ENCODE peak calls at places on chromosomes 3 and 15, in eight cellular contexts. A is breast epithelium, E is transverse colon, I is sigmoid colon, B is GM23338, U is suprapubic skin, T is endothelial cell of umbilical vein, S is K562. O is an unnamed sample.

GRCh38 chr3:51099794-51100542 is 285.1 kb upstream of the MANF start:
- DNase-seq in A (no peak), E (peak; percentile 50), I (no peak), B (peak; percentile 90), U (no peak), T (peak; percentile 50), S (peak; percentile 41), O (no peak)

GRCh38 chr15:56496635-56497034 is 31.7 kb upstream of the MNS1 start:
- DNase-seq in A (no peak), E (no peak), I (no peak), B (peak; percentile 76), U (no peak), T (peak; percentile 78), S (peak; percentile 69), O (peak; percentile 22)

GRCh38 chr15:49215768-49216739 is 46.0 kb downstream of the GALK2 start:
- DNase-seq in A (no peak), E (peak; percentile 11), I (no peak), B (peak; percentile 60), U (no peak), T (no peak), S (no peak), O (peak; percentile 12)

GRCh38 chr3:18258492-18258891 is 166.6 kb downstream of the SATB1 start:
- DNase-seq in A (no peak), E (no peak), I (no peak), B (no peak), U (no peak), T (no peak), S (no peak), O (no peak)

GRCh38 chr3:27993061-27993460 is 248.4 kb upstream of the CMC1 start:
- DNase-seq in A (no peak), E (no peak), I (no peak), B (no peak), U (no peak), T (no peak), S (no peak), O (no peak)

GRCh38 chr3:177881330-177881729 is 654.9 kb upstream of the KCNMB2 start:
- DNase-seq in A (no peak), E (no peak), I (no peak), B (no peak), U (no peak), T (no peak), S (no peak), O (no peak)

GRCh38 chr15:70099966-70100494 is 2.3 kb upstream of the TLE3 start:
- DNase-seq in A (no peak), E (no peak), I (no peak), B (peak; percentile 71), U (no peak), T (no peak), S (peak; percentile 79), O (no peak)

GRCh38 chr3:114143817-114144216 is 35.0 kb downstream of the DRD3 start:
- DNase-seq in A (no peak), E (no peak), I (no peak), B (no peak), U (no peak), T (no peak), S (no peak), O (no peak)

GRCh38 chr3:184320099-184320445 is 5.7 kb downstream of the EIF4G1 start:
- DNase-seq in A (peak; percentile 97), E (peak; percentile 94), I (peak; percentile 99), B (peak; percentile 20), U (peak; percentile 96), T (peak; percentile 94), S (peak; percentile 39), O (no peak)

GRCh38 chr3:73832426-73832825 is 207.7 kb upstream of the PDZRN3 start:
- DNase-seq in A (no peak), E (no peak), I (no peak), B (no peak), U (no peak), T (no peak), S (no peak), O (no peak)

GRCh38 chr3:194582196-194582905 is 50.9 kb downstream of the TMEM44 start:
- DNase-seq in A (no peak), E (no peak), I (no peak), B (peak; percentile 39), U (no peak), T (no peak), S (no peak), O (no peak)

GRCh38 chr15:94970831-94971230 is 739.5 kb downstream of the MCTP2 start:
- DNase-seq in A (no peak), E (no peak), I (no peak), B (no peak), U (no peak), T (no peak), S (no peak), O (no peak)

GRCh38 chr15:71471347-71471746 is 339.0 kb upstream of the NR2E3 start:
- DNase-seq in A (no peak), E (no peak), I (no peak), B (no peak), U (no peak), T (no peak), S (no peak), O (peak; percentile 41)
- TF ChIP-seq POLR2AphosphoS5 in A (no peak), E (no peak), I (no peak), B (no peak), U (no peak), T (no peak), S (no peak), O (no peak)

GRCh38 chr3:13138566-13139145 is 65.4 kb upstream of the IQSEC1 start:
- DNase-seq in A (no peak), E (peak; percentile 1), I (no peak), B (no peak), U (no peak), T (no peak), S (no peak), O (no peak)
- TF ChIP-seq POLR2AphosphoS5 in A (no peak), E (no peak), I (no peak), B (no peak), U (no peak), T (no peak), S (no peak), O (no peak)

GRCh38 chr3:14297305-14297704 is 105.1 kb upstream of the SLC6A6 start:
- DNase-seq in A (no peak), E (no peak), I (no peak), B (no peak), U (no peak), T (no peak), S (no peak), O (no peak)

GRCh38 chr3:14298991-14299555 is 103.3 kb upstream of the SLC6A6 start:
- DNase-seq in A (no peak), E (no peak), I (no peak), B (no peak), U (no peak), T (no peak), S (no peak), O (no peak)

GRCh38 chr3:14296352-14296751 is 106.1 kb upstream of the SLC6A6 start:
- DNase-seq in A (no peak), E (no peak), I (no peak), B (no peak), U (no peak), T (no peak), S (no peak), O (no peak)

GRCh38 chr3:14298442-14298841 is 104.0 kb upstream of the SLC6A6 start:
- DNase-seq in A (no peak), E (no peak), I (no peak), B (no peak), U (no peak), T (no peak), S (no peak), O (no peak)

GRCh38 chr3:14297784-14298236 is 104.6 kb upstream of the SLC6A6 start:
- DNase-seq in A (no peak), E (peak; percentile 26), I (peak; percentile 80), B (peak; percentile 49), U (no peak), T (no peak), S (no peak), O (no peak)
- TF ChIP-seq POLR2AphosphoS5 in A (peak; percentile 40), E (no peak), I (no peak), B (no peak), U (no peak), T (no peak), S (no peak), O (no peak)

GRCh38 chr3:182165234-182165633 is 453.5 kb downstream of the SOX2 start:
- DNase-seq in A (no peak), E (no peak), I (no peak), B (no peak), U (no peak), T (no peak), S (no peak), O (no peak)
- TF ChIP-seq POLR2AphosphoS5 in A (no peak), E (no peak), I (no peak), B (no peak), U (no peak), T (no peak), S (no peak), O (no peak)

DNA sequence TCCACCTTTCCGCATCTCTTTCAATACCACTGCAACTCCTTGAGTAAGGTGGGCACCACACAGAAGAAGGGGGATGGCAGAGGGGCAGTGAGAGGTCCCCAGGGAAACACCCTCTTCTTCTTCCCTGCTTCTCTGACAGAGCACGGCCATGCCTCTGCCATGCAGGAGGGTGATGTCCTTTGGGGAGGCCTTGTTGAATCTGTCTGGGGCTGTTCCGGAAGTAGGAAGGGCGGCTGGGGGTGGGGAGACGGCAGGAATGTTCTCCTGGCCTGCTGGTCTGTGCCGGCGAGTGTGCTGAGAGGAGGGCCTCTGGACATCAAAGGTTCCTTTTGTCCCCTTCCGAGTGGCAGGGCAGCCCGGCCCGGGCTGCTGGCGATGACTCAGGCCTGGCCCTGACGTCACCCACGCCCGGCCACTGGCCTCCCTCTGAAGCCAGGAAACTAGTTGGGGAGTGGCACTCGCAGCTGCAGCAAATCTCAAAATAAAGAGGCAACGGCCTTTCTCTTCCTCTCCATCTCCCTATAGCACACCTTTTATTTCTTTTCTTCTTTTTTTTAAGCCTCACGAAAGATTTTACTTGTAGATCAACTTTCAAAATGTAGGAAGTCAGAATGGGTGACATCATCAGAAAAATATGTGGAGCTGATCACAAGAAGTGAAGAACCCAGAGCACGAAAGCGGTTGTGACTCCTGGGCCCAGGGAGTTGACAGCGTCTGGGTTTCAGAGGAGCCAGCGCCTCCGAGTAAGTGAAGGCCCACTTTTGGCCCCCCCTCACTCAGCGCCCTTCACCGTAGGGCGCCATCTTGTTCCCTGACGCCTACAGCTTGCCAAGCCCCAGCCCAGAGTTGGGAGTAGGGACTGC is at the start of gene ZBTB38:
- DNase-seq in A (peak; percentile 86), E (peak; percentile 93), I (peak; percentile 95), B (peak; percentile 87), U (peak; percentile 94), T (peak; percentile 91), S (peak; percentile 93), O (no peak)
- TF ChIP-seq POLR2AphosphoS5 in A (peak; percentile 63), E (peak; percentile 88), I (peak; percentile 67), B (no peak), U (peak; percentile 34), T (peak; percentile 96), S (peak; percentile 71), O (no peak)